ENCODE peak calls at places on chromosomes 16 and 17, in six cellular contexts. V is ovary, Y is dorsolateral prefrontal cortex, O is mucosa of descending colon, L is WTC11, N is SK-N-SH. B is an unnamed sample.

GRCh38 chr17:42107597-42108576 is 4.6 kb downstream of the DHX58 start:
- DNase-seq in V (peak), N (peak), O (peak), L (peak), Y (peak), B (peak)

GRCh38 chr16:84595052-84595481 is 22.8 kb downstream of the COTL1 start:
- DNase-seq in V (no peak), L (no peak), N (no peak), O (peak), Y (no peak), B (no peak)

GRCh38 chr16:81688182-81688581 is 90.9 kb upstream of the PLCG2 start:
- DNase-seq in Y (no peak), O (no peak), V (no peak), L (no peak), N (no peak), B (no peak)

GRCh38 chr16:85557083-85557975 is 55.8 kb upstream of the GSE1 start:
- DNase-seq in V (no peak), O (peak), Y (no peak), N (peak), L (no peak), B (no peak)

GRCh38 chr17:46832945-46833839 is 14.7 kb upstream of the WNT3 start:
- DNase-seq in Y (peak), V (no peak), O (no peak), L (no peak), N (no peak), B (no peak)

GRCh38 chr16:74030000-74030399 is 266.6 kb upstream of the PSMD7 start:
- DNase-seq in O (peak), V (no peak), N (no peak), Y (no peak), L (no peak), B (no peak)

GRCh38 chr16:13767215-13767614 is 152.7 kb upstream of the ERCC4 start:
- DNase-seq in V (no peak), O (no peak), Y (no peak), L (no peak), N (no peak), B (no peak)

GRCh38 chr17:20975566-20975965 is 67.2 kb downstream of the USP22 start:
- DNase-seq in O (no peak), N (no peak), L (no peak), Y (no peak), V (no peak), B (no peak)

GRCh38 chr16:25065899-25066298 is 45.6 kb upstream of the LCMT1 start:
- DNase-seq in L (peak), Y (no peak), N (peak), O (peak), V (no peak), B (no peak)

GRCh38 chr17:15456972-15457722 is 10.3 kb downstream of the CDRT4 start:
- DNase-seq in L (no peak), O (peak), Y (peak), V (peak), N (peak), B (no peak)

GRCh38 chr17:78342438-78343098 is 17.3 kb downstream of the SOCS3 start:
- DNase-seq in N (peak), L (no peak), Y (no peak), O (no peak), V (peak), B (peak)

GRCh38 chr16:86549893-86550190 is 5.2 kb downstream of the MTHFSD start:
- DNase-seq in L (no peak), Y (no peak), V (no peak), O (no peak), N (no peak), B (no peak)

GRCh38 chr17:40859536-40859935 is 7.5 kb downstream of the KRT12 start:
- DNase-seq in Y (no peak), N (no peak), L (no peak), V (no peak), O (peak), B (no peak)

GRCh38 chr16:14564323-14564722 is 65.7 kb downstream of the PARN start:
- DNase-seq in V (no peak), N (no peak), L (no peak), O (peak), Y (no peak), B (no peak)

GRCh38 chr17:56173958-56174357 is 20.7 kb downstream of the ANKFN1 start:
- DNase-seq in L (no peak), N (no peak), O (no peak), Y (peak), V (no peak), B (no peak)

GRCh38 chr17:726331-726919 is 6.0 kb upstream of the TLCD3A start:
- DNase-seq in N (no peak), O (peak), L (peak), V (no peak), Y (no peak), B (peak)

GRCh38 chr17:68290955-68291835 is at the start of the genes ARSG and SLC16A6:
- DNase-seq in V (peak), N (peak), O (peak), L (peak), Y (peak), B (peak)

GRCh38 chr17:7632492-7632894 is 2.6 kb downstream of the SHBG start:
- DNase-seq in O (peak), N (no peak), Y (no peak), V (no peak), L (peak), B (no peak)

GRCh38 chr16:86016201-86016965 is 117.4 kb downstream of the IRF8 start:
- DNase-seq in Y (peak), O (peak), L (peak), V (peak), N (peak), B (peak)

GRCh38 chr17:39485555-39485954 is 24.3 kb downstream of the CDK12 start:
- DNase-seq in O (no peak), N (no peak), V (no peak), Y (no peak), L (no peak), B (no peak)

GRCh38 chr17:16352838-16353701 is at the start of gene CENPV:
- DNase-seq in N (peak), V (peak), Y (peak), L (peak), O (peak), B (peak)

GRCh38 chr16:75244225-75244792 is 7.1 kb downstream of the BCAR1 start:
- DNase-seq in L (no peak), Y (no peak), N (no peak), V (peak), O (peak), B (peak)

GRCh38 chr17:81702934-81703746 is at the start of gene MRPL12:
- DNase-seq in N (peak), V (peak), O (peak), L (peak), Y (peak), B (peak)

GRCh38 chr17:38572292-38572664 is 33.5 kb downstream of the SRCIN1 start:
- DNase-seq in N (no peak), V (no peak), O (no peak), Y (no peak), L (no peak), B (peak)

GRCh38 chr16:71442041-71442440 is at the start of gene TLE7:
- DNase-seq in L (no peak), Y (no peak), V (no peak), N (no peak), O (no peak), B (no peak)

GRCh38 chr16:71443714-71444113 is 1.9 kb upstream of the TLE7 start:
- DNase-seq in Y (no peak), N (no peak), O (no peak), V (no peak), L (no peak), B (no peak)

GRCh38 chr16:71439531-71439930 is 2.3 kb downstream of the TLE7 start:
- DNase-seq in O (no peak), V (no peak), L (no peak), Y (no peak), N (no peak), B (no peak)

GRCh38 chr16:71440669-71441347 is 1.0 kb downstream of the TLE7 start:
- DNase-seq in N (peak), O (no peak), L (peak), Y (no peak), V (no peak), B (no peak)

GRCh38 chr16:71441348-71441781 is 489 bp downstream of the TLE7 start:
- DNase-seq in V (no peak), O (no peak), Y (no peak), N (peak), L (peak), B (peak)
- TF ChIP-seq CTCF in V (no peak), O (peak), Y (no peak), N (peak), L (peak), B (peak)

DNA sequence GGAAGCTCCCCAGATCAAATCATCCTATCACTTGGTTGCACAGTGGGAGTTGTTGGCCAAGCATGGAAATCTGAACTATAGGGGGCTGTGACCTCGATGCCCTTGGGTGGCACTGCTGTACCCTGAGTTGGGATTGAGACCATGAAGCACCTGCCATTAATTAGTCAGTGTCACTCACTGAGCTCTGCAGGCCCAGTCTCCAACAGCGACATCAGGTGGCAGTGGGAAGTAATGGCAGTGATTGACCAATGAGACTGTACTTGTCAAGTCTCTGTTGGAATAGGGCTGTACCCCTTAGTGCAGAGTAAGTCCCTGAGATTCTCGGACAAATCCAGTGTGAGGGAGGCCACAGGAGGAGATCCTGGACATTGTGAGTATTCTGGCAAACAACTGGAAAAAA is 118.0 kb upstream of the RPL38 start:
- DNase-seq in V (no peak), Y (no peak), N (no peak), L (peak), O (no peak), B (no peak)
- TF ChIP-seq CTCF in V (no peak), Y (no peak), N (peak), L (peak), O (no peak), B (no peak)

GRCh38 chr16:15782573-15783365 is 74.1 kb downstream of the MYH11 start:
- DNase-seq in Y (no peak), L (peak), N (peak), O (no peak), V (no peak), B (no peak)
- TF ChIP-seq CTCF in Y (no peak), L (no peak), N (no peak), O (no peak), V (no peak), B (no peak)

GRCh38 chr16:11967195-11967911 is 2.3 kb downstream of the TNFRSF17 start:
- DNase-seq in O (no peak), V (no peak), Y (no peak), N (no peak), L (no peak), B (no peak)

GRCh38 chr16:11976850-11977205 is 294 bp downstream of the SNX29 start:
- DNase-seq in O (no peak), L (no peak), V (no peak), Y (no peak), N (no peak), B (no peak)

GRCh38 chr16:11968577-11968976 is 3.6 kb downstream of the TNFRSF17 start:
- DNase-seq in N (no peak), O (no peak), V (no peak), L (no peak), Y (no peak), B (no peak)

GRCh38 chr16:11973065-11973464 is 3.5 kb upstream of the SNX29 start:
- DNase-seq in L (no peak), Y (no peak), N (no peak), V (no peak), O (no peak), B (no peak)

GRCh38 chr16:11972128-11972527 is 4.4 kb upstream of the SNX29 start:
- DNase-seq in N (no peak), Y (no peak), L (peak), O (peak), V (no peak), B (no peak)
- TF ChIP-seq CTCF in N (peak), Y (peak), L (no peak), O (no peak), V (no peak), B (no peak)

GRCh38 chr17:2421315-2422147 is 20.7 kb upstream of the MNT start:
- DNase-seq in L (peak), N (no peak), O (no peak), V (no peak), Y (no peak), B (no peak)
- TF ChIP-seq CTCF in L (no peak), N (peak), O (no peak), V (no peak), Y (peak), B (peak)

B was measured in upper lobe of left lung.